ENCODE peak calls at places on chromosomes 12 and 14, in six cellular contexts. J is progenitor cell of endocrine pancreas, U is uterus, A is psoas muscle, R is choroid plexus epithelial cell, F is HepG2. X is an unnamed sample.

GRCh38 chr12:12776261-12776660 is 9.2 kb upstream of the APOLD1 start:
- DNase-seq in J (no peak), U (no peak), A (no peak), R (no peak), F (peak), X (no peak)

GRCh38 chr14:64693766-64694165 is 10.5 kb upstream of the PLEKHG3 start:
- DNase-seq in J (no peak), U (peak), A (no peak), R (no peak), F (no peak), X (no peak)

GRCh38 chr12:84091642-84092041 is 821.0 kb downstream of the SLC6A15 start:
- DNase-seq in J (no peak), U (no peak), A (no peak), R (no peak), F (no peak), X (no peak)

GRCh38 chr12:65189028-65189718 is 19.8 kb downstream of the LEMD3 start:
- DNase-seq in J (no peak), U (no peak), A (no peak), R (no peak), F (no peak), X (no peak)

GRCh38 chr14:55416866-55417265 is 5.2 kb upstream of the ATG14 start:
- DNase-seq in J (no peak), U (no peak), A (no peak), R (peak), F (no peak), X (no peak)

GRCh38 chr12:95169368-95169767 is 47.9 kb downstream of the FGD6 start:
- DNase-seq in J (no peak), U (no peak), A (no peak), R (peak), F (peak), X (no peak)

GRCh38 chr14:60753264-60754126 is 18.9 kb downstream of the MNAT1 start:
- DNase-seq in J (no peak), U (no peak), A (no peak), R (peak), F (no peak), X (no peak)

GRCh38 chr14:89915114-89915878 is 39.2 kb downstream of the EFCAB11 start:
- DNase-seq in J (peak), U (peak), A (no peak), R (peak), F (peak), X (no peak)

GRCh38 chr14:101426466-101426865 is 134.8 kb upstream of the DIO3 start:
- DNase-seq in J (no peak), U (no peak), A (no peak), R (no peak), F (no peak), X (no peak)

GRCh38 chr12:1552171-1552570 is 42.2 kb downstream of the FBXL14 start:
- DNase-seq in J (no peak), U (no peak), A (no peak), R (no peak), F (no peak), X (no peak)

GRCh38 chr12:103672401-103673119 is 85.5 kb downstream of the STAB2 start:
- DNase-seq in J (no peak), U (no peak), A (no peak), R (no peak), F (peak), X (no peak)

GRCh38 chr14:50955373-50956043 is 11.2 kb upstream of the PYGL start:
- DNase-seq in J (no peak), U (peak), A (peak), R (peak), F (peak), X (peak)

GRCh38 chr14:50874842-50875241 is 3.0 kb downstream of the ABHD12B start:
- DNase-seq in J (no peak), U (no peak), A (no peak), R (no peak), F (peak), X (no peak)

GRCh38 chr12:62646566-62646965 is 179.9 kb downstream of the MON2 start:
- DNase-seq in J (no peak), U (no peak), A (no peak), R (no peak), F (no peak), X (no peak)

GRCh38 chr14:61461808-61462275 is 140.5 kb downstream of the PRKCH start:
- DNase-seq in J (peak), U (no peak), A (no peak), R (peak), F (peak), X (peak)

GRCh38 chr12:66662729-66663128 is 16.1 kb downstream of the GRIP1 start:
- DNase-seq in J (no peak), U (no peak), A (no peak), R (peak), F (no peak), X (no peak)

GRCh38 chr12:16681196-16681595 is 75.2 kb upstream of the LMO3 start:
- DNase-seq in J (no peak), U (no peak), A (no peak), R (no peak), F (no peak), X (no peak)

GRCh38 chr14:64880382-64881121 is 845 bp upstream of the SPTB start:
- DNase-seq in J (peak), U (peak), A (peak), R (no peak), F (no peak), X (no peak)

GRCh38 chr14:103257211-103257962 is 76.7 kb upstream of the EIF5 start:
- DNase-seq in J (no peak), U (no peak), A (no peak), R (peak), F (no peak), X (no peak)

GRCh38 chr14:87966816-87967215 is 26.2 kb downstream of the GALC start:
- DNase-seq in J (no peak), U (no peak), A (no peak), R (peak), F (no peak), X (no peak)

GRCh38 chr14:101858791-101859537 is 97.5 kb downstream of the PPP2R5C start:
- DNase-seq in J (no peak), U (no peak), A (no peak), R (no peak), F (no peak), X (no peak)

GRCh38 chr12:56521590-56522371 is at the start of gene RBMS2:
- DNase-seq in J (peak), U (peak), A (peak), R (peak), F (peak), X (peak)

GRCh38 chr14:68627868-68628604 is 164.8 kb downstream of the ZFP36L1 start:
- DNase-seq in J (peak), U (no peak), A (no peak), R (no peak), F (no peak), X (no peak)

GRCh38 chr14:93017341-93017797 is 94.4 kb downstream of the CHGA start:
- DNase-seq in J (no peak), U (peak), A (peak), R (no peak), F (no peak), X (no peak)

GRCh38 chr14:67883717-67884116 is 64.1 kb downstream of the RAD51B start:
- DNase-seq in J (no peak), U (no peak), A (no peak), R (peak), F (no peak), X (no peak)

GRCh38 chr14:94129758-94130414 is 482 bp upstream of the IFI27L2 start:
- DNase-seq in J (no peak), U (peak), A (no peak), R (peak), F (no peak), X (no peak)

GRCh38 chr14:24430682-24431568 is 1.2 kb downstream of the KHNYN start:
- DNase-seq in J (no peak), U (peak), A (no peak), R (peak), F (no peak), X (peak)

GRCh38 chr12:131378861-131379665 is 331.8 kb upstream of the SFSWAP start:
- DNase-seq in J (no peak), U (no peak), A (no peak), R (no peak), F (no peak), X (no peak)

GRCh38 chr14:94888108-94888507 is 118.2 kb upstream of the GSC start:
- DNase-seq in J (no peak), U (no peak), A (no peak), R (no peak), F (no peak), X (no peak)

DNA sequence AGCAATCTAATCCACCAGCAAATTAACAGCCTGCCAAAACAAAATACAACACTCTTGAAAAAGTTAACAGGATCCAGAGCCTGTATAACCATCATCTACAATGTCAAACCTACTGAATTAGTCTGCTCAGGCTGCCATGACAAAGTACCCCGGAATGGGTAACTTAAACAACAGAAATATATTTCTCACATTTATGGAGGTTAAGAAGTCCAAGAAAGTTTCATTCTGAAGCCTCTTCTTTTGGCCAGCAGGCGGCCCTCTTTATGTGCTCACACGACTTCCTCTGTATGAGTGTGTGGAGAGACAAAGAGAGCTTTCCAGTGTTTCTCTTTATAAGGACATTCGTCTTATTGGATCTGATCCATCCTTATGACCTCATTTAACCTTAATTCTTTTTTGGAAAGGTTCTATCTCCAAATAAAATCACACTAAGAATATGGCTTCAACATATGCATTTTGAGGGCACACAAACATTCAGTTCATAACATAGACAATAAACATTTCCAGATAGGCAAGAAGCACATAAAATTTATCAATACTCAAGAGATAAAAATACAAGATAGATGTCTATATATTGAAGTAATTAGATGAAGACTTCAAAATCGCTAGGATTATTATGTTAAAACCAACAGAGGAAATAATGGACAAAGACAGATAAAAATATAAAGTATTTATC is 5.9 kb upstream of the RERG start:
- DNase-seq in J (no peak), U (peak), A (peak), R (peak), F (peak), X (peak)
- TF ChIP-seq CTCF in J (peak), U (peak), A (peak), R (peak), F (peak), X (peak)

DNA sequence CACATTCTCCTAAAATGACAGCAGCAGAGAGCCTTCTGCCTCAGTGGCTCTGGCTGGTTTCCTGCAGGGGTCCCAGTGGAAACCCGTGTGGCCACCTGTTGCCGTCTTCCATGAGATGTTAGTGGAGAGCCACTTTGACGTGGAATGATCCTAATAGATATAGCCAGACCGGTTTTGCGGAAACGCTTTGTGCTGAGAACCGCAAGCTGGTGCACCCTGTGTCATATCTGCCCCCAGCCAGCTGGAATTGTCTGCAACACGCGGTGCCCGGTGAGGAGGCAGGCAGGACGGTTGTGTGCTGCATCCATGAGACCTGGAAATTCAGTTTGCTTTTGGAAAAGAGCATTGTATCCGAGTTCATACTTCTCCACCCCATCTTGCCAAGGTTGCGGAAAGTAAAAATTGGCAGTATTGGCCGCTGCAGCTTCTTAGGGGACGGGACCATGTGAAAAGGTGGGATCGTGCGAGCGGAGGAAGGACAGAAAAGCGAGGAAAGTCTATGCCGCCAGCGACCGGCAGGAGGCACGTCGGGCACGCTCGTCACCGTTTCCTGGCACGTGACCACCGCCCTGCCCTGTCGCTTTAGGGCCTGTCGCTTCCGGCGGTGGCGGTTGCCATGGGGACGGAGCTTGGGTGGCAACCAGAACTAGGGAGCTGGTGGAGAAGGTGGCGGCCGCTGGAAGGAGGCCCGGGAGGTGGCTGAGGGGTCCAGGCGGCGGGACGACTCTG is at the start of gene CFAP251:
- DNase-seq in J (peak), U (peak), A (peak), R (peak), F (no peak), X (no peak)
- TF ChIP-seq CTCF in J (peak), U (peak), A (peak), R (peak), F (no peak), X (peak)

DNA sequence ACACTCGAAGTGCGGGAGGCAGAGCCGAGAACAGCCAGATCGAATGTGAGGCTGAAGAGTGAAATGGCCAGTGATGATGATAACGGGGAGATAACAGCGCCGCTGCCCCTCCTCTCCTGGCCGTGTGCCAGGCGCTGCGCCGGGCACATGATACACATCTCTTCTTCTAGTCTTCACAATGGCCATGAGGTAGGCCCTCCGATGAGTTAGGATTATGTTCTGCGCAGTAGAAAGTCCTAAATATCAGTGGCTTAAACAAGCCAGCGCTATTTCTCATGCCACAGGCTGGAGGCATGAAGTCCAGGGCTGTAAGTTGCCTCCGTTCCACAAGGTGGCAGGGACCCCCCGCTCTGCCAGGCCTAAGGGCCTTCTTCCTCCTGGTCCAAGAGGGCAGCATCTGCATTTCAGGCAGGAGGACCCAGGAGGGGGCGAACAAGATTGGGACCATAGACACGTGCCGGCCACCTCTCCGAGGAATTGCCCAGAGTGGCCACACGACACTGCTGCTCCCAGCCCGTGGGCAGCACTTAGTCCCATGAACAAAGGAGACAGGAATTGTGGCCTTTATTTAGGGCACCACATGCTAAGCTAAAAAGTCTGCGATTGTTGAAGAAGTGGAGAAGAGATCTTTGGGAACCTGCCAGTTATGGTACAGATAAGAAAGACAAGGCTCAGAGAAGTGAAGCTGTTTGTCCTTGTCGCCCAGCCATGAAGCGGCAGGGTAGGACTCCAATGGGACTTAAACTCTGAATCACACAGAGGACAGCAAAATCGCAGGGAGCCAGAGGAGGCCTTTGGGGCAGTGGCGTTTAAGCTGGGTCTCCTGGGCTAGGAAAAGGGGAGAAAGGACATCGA is 10.9 kb upstream of the HVCN1 start:
- DNase-seq in J (no peak), U (no peak), A (peak), R (no peak), F (peak), X (no peak)
- TF ChIP-seq CTCF in J (no peak), U (no peak), A (no peak), R (peak), F (peak), X (no peak)

GRCh38 chr14:91139776-91140175 is 25.9 kb downstream of the DGLUCY start:
- DNase-seq in J (no peak), U (no peak), A (no peak), R (no peak), F (no peak), X (no peak)

GRCh38 chr14:91140672-91141071 is 26.8 kb downstream of the DGLUCY start:
- DNase-seq in J (no peak), U (no peak), A (no peak), R (peak), F (peak), X (no peak)

GRCh38 chr14:91142214-91142668 is 28.4 kb downstream of the DGLUCY start:
- DNase-seq in J (no peak), U (no peak), A (no peak), R (no peak), F (no peak), X (no peak)

GRCh38 chr14:91135039-91135438 is 21.2 kb downstream of the DGLUCY start:
- DNase-seq in J (no peak), U (no peak), A (no peak), R (no peak), F (no peak), X (no peak)

DNA sequence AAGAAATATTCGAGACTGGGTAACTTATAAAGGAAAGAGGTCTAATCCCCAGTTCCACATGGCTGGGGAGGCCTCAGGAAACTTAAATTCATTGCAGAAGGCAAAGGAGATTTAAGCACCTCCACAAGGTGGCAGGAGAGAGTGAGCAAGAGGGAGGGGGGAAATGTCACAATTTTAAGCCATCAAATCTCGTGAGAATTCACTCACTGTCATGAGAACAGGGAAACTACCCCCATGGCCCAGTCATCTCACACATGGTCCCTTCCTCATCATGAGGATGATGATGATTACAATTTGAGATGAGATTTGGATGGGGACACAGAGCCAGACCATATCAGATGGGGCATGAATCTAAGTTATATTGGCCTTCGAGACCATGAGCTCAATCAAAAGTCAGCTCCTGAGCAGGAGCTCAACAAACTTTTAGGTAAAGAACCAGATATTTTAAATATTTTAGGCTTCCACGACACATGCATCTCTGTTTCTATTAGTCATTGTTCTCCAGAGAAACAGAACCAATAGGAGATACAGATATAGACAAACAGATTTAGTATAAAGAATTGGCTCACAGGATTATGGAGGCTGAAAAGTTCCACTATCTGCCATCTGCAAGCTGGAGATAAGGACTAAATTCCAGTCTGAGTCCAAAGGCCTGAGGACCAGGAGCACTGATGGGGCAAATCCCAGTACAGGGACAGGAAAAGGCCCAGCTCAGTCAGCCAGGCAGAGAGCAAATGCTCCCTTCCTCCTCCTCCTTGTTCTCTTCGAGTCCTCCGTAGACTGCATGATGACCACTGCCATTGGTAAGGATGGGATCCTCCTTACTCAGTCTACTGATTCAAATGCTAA is 24.9 kb downstream of the DGLUCY start:
- DNase-seq in J (no peak), U (no peak), A (no peak), R (peak), F (peak), X (no peak)
- TF ChIP-seq CTCF in J (peak), U (peak), A (peak), R (peak), F (peak), X (peak)

GRCh38 chr14:32561520-32561919 is 232.4 kb downstream of the AKAP6 start:
- DNase-seq in J (no peak), U (no peak), A (no peak), R (peak), F (no peak), X (peak)

GRCh38 chr14:32564591-32564990 is 235.5 kb downstream of the AKAP6 start:
- DNase-seq in J (no peak), U (no peak), A (no peak), R (peak), F (no peak), X (no peak)

GRCh38 chr14:32559048-32559447 is 229.9 kb downstream of the AKAP6 start:
- DNase-seq in J (no peak), U (no peak), A (no peak), R (peak), F (no peak), X (no peak)

GRCh38 chr14:32559595-32559994 is 230.5 kb downstream of the AKAP6 start:
- DNase-seq in J (no peak), U (no peak), A (no peak), R (peak), F (no peak), X (no peak)

DNA sequence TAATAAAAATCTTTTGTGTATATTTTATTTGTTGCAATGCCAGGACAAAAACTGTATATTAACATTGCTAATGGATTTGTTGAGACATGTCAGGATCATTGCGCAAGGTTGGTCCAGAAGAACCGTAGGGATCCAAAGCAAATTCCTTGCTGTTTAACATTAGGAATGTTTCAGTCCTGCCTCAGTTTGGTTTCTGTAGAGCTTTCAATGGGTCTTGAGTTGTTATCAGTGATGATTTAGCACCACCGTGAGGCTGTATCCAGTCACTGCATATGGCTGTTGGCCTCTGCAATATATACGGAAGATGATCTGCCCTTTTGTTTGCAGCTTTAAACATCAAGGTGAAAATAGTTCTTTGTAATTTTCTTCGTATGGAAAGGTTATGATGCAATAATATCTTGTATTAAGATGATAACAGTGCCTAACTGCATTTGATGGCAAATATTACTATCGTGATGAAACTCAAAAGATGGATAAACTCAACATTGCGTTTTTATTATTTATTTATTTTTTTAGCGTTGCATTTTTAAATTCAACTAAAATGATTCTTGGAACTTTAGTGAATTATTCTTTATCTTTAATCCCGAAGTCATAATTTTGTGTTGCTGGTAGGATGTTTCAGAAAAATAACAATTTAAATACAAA is 231.2 kb downstream of the AKAP6 start:
- DNase-seq in J (peak), U (peak), A (no peak), R (peak), F (peak), X (peak)
- TF ChIP-seq CTCF in J (peak), U (peak), A (peak), R (peak), F (peak), X (peak)

X was measured in AG09319.